ENCODE peak calls at places on chromosome 4, in eight cellular contexts. C, O, J, H, B, N, W and V are unnamed samples.
A peak's percentile ranks its signal among the peaks of the same experiment; 100 is the strongest.

GRCh38 chr4:17082186-17082585 is 183.7 kb upstream of the LDB2 start:
- DNase-seq in N (no peak), W (no peak), B (no peak), H (no peak), J (no peak), C (no peak), O (peak; percentile 70), V (no peak)

GRCh38 chr4:56302775-56303174 is 84.5 kb downstream of the AASDH start:
- DNase-seq in B (no peak), H (no peak), W (no peak), C (no peak), N (no peak), O (no peak), J (no peak), V (no peak)

GRCh38 chr4:136731025-136731424 is 801.3 kb downstream of the PCDH18 start:
- DNase-seq in B (no peak), J (no peak), O (no peak), W (no peak), C (no peak), N (no peak), H (no peak), V (no peak)

GRCh38 chr4:123547167-123547817 is 150.7 kb downstream of the SPRY1 start:
- DNase-seq in H (no peak), C (no peak), W (peak; percentile 90), J (no peak), N (no peak), B (no peak), O (no peak), V (no peak)

GRCh38 chr4:173797296-173797695 is 267.3 kb upstream of the HAND2 start:
- DNase-seq in W (no peak), O (no peak), B (no peak), H (no peak), C (no peak), N (no peak), J (no peak), V (no peak)

GRCh38 chr4:16018841-16019240 is 55.9 kb upstream of the FGFBP2 start:
- DNase-seq in H (no peak), N (no peak), B (no peak), C (no peak), O (no peak), J (no peak), W (no peak), V (no peak)

GRCh38 chr4:101198741-101199339 is 148.5 kb downstream of the PPP3CA start:
- DNase-seq in B (no peak), C (no peak), H (no peak), N (no peak), O (no peak), J (peak; percentile 62), W (no peak), V (peak; percentile 58)

GRCh38 chr4:25101836-25102235 is 58.4 kb downstream of the SEPSECS start:
- DNase-seq in H (no peak), J (no peak), W (no peak), N (no peak), O (no peak), C (no peak), B (no peak), V (no peak)

GRCh38 chr4:160233141-160233540 is 1130.3 kb downstream of the RAPGEF2 start:
- DNase-seq in B (no peak), H (no peak), O (no peak), J (no peak), C (no peak), W (no peak), N (no peak), V (no peak)

GRCh38 chr4:40621592-40622512 is 7.8 kb downstream of the RBM47 start:
- DNase-seq in N (no peak), W (peak; percentile 53), B (peak; percentile 80), C (peak; percentile 52), O (peak; percentile 97), H (no peak), J (no peak), V (no peak)

GRCh38 chr4:111066447-111066846 is 443.6 kb upstream of the PITX2 start:
- DNase-seq in H (no peak), C (no peak), N (no peak), J (no peak), W (no peak), O (no peak), B (no peak), V (no peak)

GRCh38 chr4:76272999-76273398 is 21.5 kb downstream of the FAM47E start:
- DNase-seq in H (no peak), W (no peak), N (no peak), B (no peak), C (no peak), J (no peak), O (no peak), V (no peak)

GRCh38 chr4:148091896-148092295 is 350.3 kb downstream of the NR3C2 start:
- DNase-seq in J (no peak), O (no peak), C (no peak), W (no peak), B (no peak), N (no peak), H (no peak), V (no peak)

GRCh38 chr4:81081156-81081555 is 50.6 kb downstream of the BMP3 start:
- DNase-seq in J (no peak), C (no peak), W (no peak), B (no peak), N (no peak), O (no peak), H (no peak), V (no peak)

GRCh38 chr4:80143305-80143679 is 54.0 kb upstream of the PRDM8 start:
- DNase-seq in B (no peak), C (no peak), J (no peak), N (no peak), W (no peak), H (no peak), O (no peak), V (no peak)

GRCh38 chr4:77699731-77700210 is 94.2 kb downstream of the CXCL13 start:
- DNase-seq in J (peak; percentile 81), N (no peak), H (no peak), O (peak; percentile 78), B (peak; percentile 45), W (peak; percentile 71), C (no peak), V (peak; percentile 69)

GRCh38 chr4:169385356-169385755 is 114.6 kb upstream of the SH3RF1 start:
- DNase-seq in B (no peak), W (no peak), H (no peak), J (no peak), O (peak; percentile 42), N (no peak), C (no peak), V (no peak)

GRCh38 chr4:8674311-8674885 is 81.8 kb downstream of the CPZ start:
- DNase-seq in B (no peak), H (no peak), N (no peak), W (no peak), J (no peak), O (no peak), C (no peak), V (no peak)

GRCh38 chr4:4761128-4761991 is 98.1 kb upstream of the MSX1 start:
- DNase-seq in H (no peak), W (no peak), N (peak; percentile 28), O (no peak), J (peak; percentile 82), C (no peak), B (no peak), V (no peak)

GRCh38 chr4:158016511-158016910 is 156.3 kb downstream of the GASK1B start:
- DNase-seq in W (no peak), N (no peak), H (no peak), C (no peak), J (no peak), O (peak; percentile 76), B (no peak), V (no peak)

GRCh38 chr4:169117591-169118081 is 107.6 kb upstream of the CBR4 start:
- DNase-seq in J (no peak), H (no peak), O (peak; percentile 41), N (no peak), B (peak; percentile 30), C (no peak), W (no peak), V (no peak)

GRCh38 chr4:173170210-173170778 is 1.7 kb downstream of the GALNT7 start:
- DNase-seq in H (no peak), C (no peak), O (peak; percentile 20), B (no peak), N (no peak), J (no peak), W (no peak), V (no peak)

GRCh38 chr4:140071806-140072205 is 82.2 kb downstream of the MAML3 start:
- DNase-seq in C (no peak), W (no peak), N (no peak), B (peak; percentile 55), H (peak; percentile 24), O (peak; percentile 94), J (peak; percentile 74), V (no peak)

GRCh38 chr4:82629238-82630000 is 67.6 kb upstream of the TMEM150C start:
- DNase-seq in O (peak; percentile 52), H (no peak), C (no peak), J (no peak), N (no peak), W (no peak), B (no peak), V (no peak)

GRCh38 chr4:89788243-89789072 is 48.5 kb downstream of the SNCA start:
- DNase-seq in H (no peak), W (no peak), N (no peak), B (no peak), O (peak; percentile 93), C (no peak), J (no peak), V (no peak)

GRCh38 chr4:2395038-2395437 is 23.4 kb downstream of the ZFYVE28 start:
- DNase-seq in N (no peak), J (no peak), W (no peak), C (no peak), H (no peak), O (peak; percentile 65), B (peak; percentile 70), V (no peak)

GRCh38 chr4:18214656-18215055 is 193.1 kb upstream of the LCORL start:
- DNase-seq in J (no peak), B (no peak), N (no peak), O (no peak), H (no peak), C (no peak), W (no peak), V (no peak)

GRCh38 chr4:6115342-6115741 is 85.0 kb downstream of the JAKMIP1 start:
- DNase-seq in C (no peak), J (no peak), B (no peak), O (no peak), H (no peak), W (no peak), N (no peak), V (no peak)